ENCODE peak calls at places on chromosomes 16 and 17, in seven cellular contexts. X is tibial nerve, Q is epithelial cell of proximal tubule, W is T-helper 22 cell, P is C1 segment of cervical spinal cord, F is HCEC 1CT, J is activated gamma-delta T cell treated with Interleukin-2 at 50 U/mL for 16 hours. R is an unnamed sample.

GRCh38 chr17:47883589-47884426 is 12.2 kb upstream of the SP2 start:
- DNase-seq in X (no peak), Q (no peak), W (no peak), P (no peak), F (no peak), J (no peak), R (no peak)

GRCh38 chr16:85716016-85716679 is 27.4 kb upstream of the GINS2 start:
- DNase-seq in X (no peak), Q (no peak), W (no peak), P (no peak), F (no peak), J (no peak), R (no peak)

GRCh38 chr16:84741351-84741791 is 41.6 kb downstream of the USP10 start:
- DNase-seq in X (no peak), Q (no peak), W (no peak), P (peak; percentile 66), F (peak; percentile 27), J (no peak), R (no peak)

GRCh38 chr17:42843358-42843934 is 934 bp upstream of the AOC2 start:
- DNase-seq in X (no peak), Q (no peak), W (no peak), P (no peak), F (peak; percentile 58), J (no peak), R (no peak)

GRCh38 chr16:53892155-53892554 is 188.2 kb downstream of the FTO start:
- DNase-seq in X (no peak), Q (no peak), W (no peak), P (peak; percentile 1), F (peak; percentile 55), J (peak; percentile 37), R (no peak)

GRCh38 chr16:87203060-87203656 is 114.0 kb downstream of the C16orf95 start:
- DNase-seq in X (peak; percentile 59), Q (no peak), W (no peak), P (peak; percentile 19), F (peak; percentile 85), J (no peak), R (peak; percentile 29)

GRCh38 chr17:56771563-56771962 is 62.2 kb downstream of the C17orf67 start:
- DNase-seq in X (no peak), Q (no peak), W (no peak), P (no peak), F (no peak), J (no peak), R (no peak)

GRCh38 chr16:27698266-27698665 is 148.3 kb downstream of the KATNIP start:
- DNase-seq in X (no peak), Q (no peak), W (no peak), P (no peak), F (no peak), J (no peak), R (no peak)

GRCh38 chr16:11107781-11108465 is 148.1 kb downstream of the SOCS1 start:
- DNase-seq in X (no peak), Q (no peak), W (no peak), P (no peak), F (peak; percentile 69), J (no peak), R (no peak)

GRCh38 chr16:86982347-86982596 is 334.9 kb downstream of the C16orf95 start:
- DNase-seq in X (no peak), Q (no peak), W (no peak), P (no peak), F (no peak), J (no peak), R (no peak)

GRCh38 chr16:22123146-22123545 is 30.8 kb downstream of the VWA3A start:
- DNase-seq in X (no peak), Q (no peak), W (no peak), P (no peak), F (peak; percentile 25), J (no peak), R (no peak)

GRCh38 chr16:87345721-87346424 is 28.7 kb upstream of the C16orf95 start:
- DNase-seq in X (no peak), Q (no peak), W (no peak), P (no peak), F (no peak), J (no peak), R (no peak)

GRCh38 chr16:57527027-57527426 is 9.3 kb downstream of the CCDC102A start:
- DNase-seq in X (no peak), Q (no peak), W (no peak), P (no peak), F (no peak), J (no peak), R (no peak)

GRCh38 chr17:31787857-31788570 is 71.0 kb downstream of the COPRS start:
- DNase-seq in X (no peak), Q (peak; percentile 72), W (no peak), P (peak; percentile 36), F (peak; percentile 87), J (no peak), R (peak; percentile 48)

GRCh38 chr17:68383443-68384321 is 73.6 kb downstream of the WIPI1 start:
- DNase-seq in X (no peak), Q (peak; percentile 65), W (no peak), P (no peak), F (peak; percentile 90), J (peak; percentile 9), R (no peak)

GRCh38 chr16:740459-740763 is 386 bp downstream of the CIAO3 start:
- DNase-seq in X (no peak), Q (no peak), W (no peak), P (no peak), F (no peak), J (no peak), R (no peak)

GRCh38 chr16:19532601-19533000 is 8.9 kb downstream of the CCP110 start:
- DNase-seq in X (no peak), Q (no peak), W (no peak), P (no peak), F (no peak), J (no peak), R (no peak)

GRCh38 chr17:7932949-7933348 is 943 bp downstream of the CNTROB start:
- DNase-seq in X (no peak), Q (no peak), W (no peak), P (peak; percentile 13), F (peak; percentile 55), J (no peak), R (no peak)

GRCh38 chr17:77003699-77004098 is 135.5 kb downstream of the MGAT5B start:
- DNase-seq in X (no peak), Q (no peak), W (no peak), P (no peak), F (no peak), J (no peak), R (no peak)

GRCh38 chr16:53817117-53817516 is 113.2 kb downstream of the FTO start:
- DNase-seq in X (no peak), Q (peak; percentile 74), W (no peak), P (no peak), F (peak; percentile 95), J (no peak), R (peak; percentile 59)

GRCh38 chr17:42684033-42684625 is 1.8 kb downstream of the CNTNAP1 start:
- DNase-seq in X (no peak), Q (no peak), W (no peak), P (no peak), F (no peak), J (no peak), R (no peak)

GRCh38 chr17:2058521-2059124 is 3.7 kb downstream of the HIC1 start:
- DNase-seq in X (peak; percentile 72), Q (no peak), W (no peak), P (no peak), F (peak; percentile 47), J (peak; percentile 62), R (no peak)

GRCh38 chr17:17569691-17570090 is 21.8 kb downstream of the PEMT start:
- DNase-seq in X (no peak), Q (no peak), W (no peak), P (no peak), F (no peak), J (no peak), R (no peak)

GRCh38 chr17:41065829-41066624 is at the start of gene KRTAP2-4:
- DNase-seq in X (no peak), Q (peak; percentile 76), W (no peak), P (no peak), F (peak; percentile 94), J (no peak), R (peak; percentile 87)

GRCh38 chr17:9839433-9839832 is 13.7 kb downstream of the GLP2R start:
- DNase-seq in X (no peak), Q (no peak), W (no peak), P (no peak), F (no peak), J (no peak), R (no peak)

GRCh38 chr17:58528443-58528842 is 14.0 kb upstream of the MTMR4 start:
- DNase-seq in X (no peak), Q (no peak), W (no peak), P (no peak), F (no peak), J (no peak), R (no peak)

R was measured in kidney epithelial cell.